ENCODE peak calls at places on chromosome 1, in seven cellular contexts. One of them, this sample, is unnamed.

GRCh38 chr1:20724364-20725188 is 6.8 kb upstream of the KIF17 start:
- DNase-seq in body of pancreas: no peak
- DNase-seq in upper lobe of left lung: peak
- DNase-seq in central memory CD4-positive, alpha-beta T cell: no peak
- DNase-seq in Daoy: no peak
- DNase-seq in ELR: no peak
- DNase-seq in NCI-H2171 treated with DMSO at 0.1 percent for 48 hours: no peak
- DNase-seq in this sample: no peak

GRCh38 chr1:66624412-66625060 is 90.6 kb downstream of the SGIP1 start:
- DNase-seq in body of pancreas: no peak
- DNase-seq in upper lobe of left lung: no peak
- DNase-seq in central memory CD4-positive, alpha-beta T cell: no peak
- DNase-seq in Daoy: peak
- DNase-seq in ELR: peak
- DNase-seq in NCI-H2171 treated with DMSO at 0.1 percent for 48 hours: no peak
- DNase-seq in this sample: peak

GRCh38 chr1:68221971-68222355 is 10.4 kb downstream of the WLS start:
- DNase-seq in body of pancreas: no peak
- DNase-seq in upper lobe of left lung: no peak
- DNase-seq in central memory CD4-positive, alpha-beta T cell: no peak
- DNase-seq in Daoy: peak
- DNase-seq in ELR: peak
- DNase-seq in NCI-H2171 treated with DMSO at 0.1 percent for 48 hours: no peak
- DNase-seq in this sample: peak

GRCh38 chr1:160284220-160284781 is 632 bp downstream of the PEX19 start:
- DNase-seq in body of pancreas: peak
- DNase-seq in upper lobe of left lung: peak
- DNase-seq in central memory CD4-positive, alpha-beta T cell: peak
- DNase-seq in Daoy: peak
- DNase-seq in ELR: peak
- DNase-seq in NCI-H2171 treated with DMSO at 0.1 percent for 48 hours: no peak
- DNase-seq in this sample: peak

GRCh38 chr1:45007311-45007710 is 3.8 kb downstream of the HECTD3 start:
- DNase-seq in body of pancreas: no peak
- DNase-seq in upper lobe of left lung: no peak
- DNase-seq in central memory CD4-positive, alpha-beta T cell: no peak
- DNase-seq in Daoy: no peak
- DNase-seq in ELR: no peak
- DNase-seq in NCI-H2171 treated with DMSO at 0.1 percent for 48 hours: no peak
- DNase-seq in this sample: no peak

GRCh38 chr1:174352883-174353608 is 94.7 kb upstream of the GPR52 start:
- DNase-seq in body of pancreas: no peak
- DNase-seq in upper lobe of left lung: no peak
- DNase-seq in central memory CD4-positive, alpha-beta T cell: no peak
- DNase-seq in Daoy: no peak
- DNase-seq in ELR: no peak
- DNase-seq in NCI-H2171 treated with DMSO at 0.1 percent for 48 hours: no peak
- DNase-seq in this sample: no peak

GRCh38 chr1:43292151-43292550 is 6.8 kb upstream of the C1orf210 start:
- DNase-seq in body of pancreas: no peak
- DNase-seq in upper lobe of left lung: no peak
- DNase-seq in central memory CD4-positive, alpha-beta T cell: no peak
- DNase-seq in Daoy: no peak
- DNase-seq in ELR: no peak
- DNase-seq in NCI-H2171 treated with DMSO at 0.1 percent for 48 hours: peak
- DNase-seq in this sample: no peak

GRCh38 chr1:26191739-26192138 is 1.3 kb downstream of the CATSPER4 start:
- DNase-seq in body of pancreas: no peak
- DNase-seq in upper lobe of left lung: no peak
- DNase-seq in central memory CD4-positive, alpha-beta T cell: no peak
- DNase-seq in Daoy: no peak
- DNase-seq in ELR: no peak
- DNase-seq in NCI-H2171 treated with DMSO at 0.1 percent for 48 hours: no peak
- DNase-seq in this sample: no peak

GRCh38 chr1:54975709-54976108 is 4.7 kb upstream of the TMEM61 start:
- DNase-seq in body of pancreas: no peak
- DNase-seq in upper lobe of left lung: peak
- DNase-seq in central memory CD4-positive, alpha-beta T cell: no peak
- DNase-seq in Daoy: no peak
- DNase-seq in ELR: no peak
- DNase-seq in NCI-H2171 treated with DMSO at 0.1 percent for 48 hours: no peak
- DNase-seq in this sample: no peak

This sample was measured in GM23248.